ENCODE peak calls at places on chromosomes 4 and X, in ten cellular contexts. One of them, this sample, is unnamed.

GRCh38 chr4:12120968-12121367 is 692.3 kb upstream of the HS3ST1 start:
- DNase-seq in iPS DF 19.7: no peak
- DNase-seq in stimulated activated CD4-positive, alpha-beta T cell treated with anti-CD3 and anti-CD28 coated beads, Interleukin-15, amount 100 ng/mL, for 48 hours: no peak
- DNase-seq in activated naive CD8-positive, alpha-beta T cell treated with anti-CD3 and anti-CD28 coated beads, Interleukin-2, amount 50 U/mL, for 24 hours: no peak
- DNase-seq in dermis microvascular lymphatic vessel endothelial cell: no peak
- DNase-seq in amniotic epithelial cell: no peak
- DNase-seq in Right ventricle myocardium inferior: no peak
- DNase-seq in stimulated activated naive B cell treated with anti-CD40 and anti-IgM and Interleukin-4, amounts not matched to agents 10 μg/mL and 1 μg/mL and 100 μg/mL, for 72 hours: no peak
- DNase-seq in left cardiac atrium: no peak
- DNase-seq in NCI-H2171 treated with DMSO at 0.1 percent for 48 hours: no peak
- DNase-seq in this sample: no peak

GRCh38 chrX:6026484-6026883 is 202.2 kb downstream of the NLGN4X start:
- DNase-seq in iPS DF 19.7: no peak
- DNase-seq in stimulated activated CD4-positive, alpha-beta T cell treated with anti-CD3 and anti-CD28 coated beads, Interleukin-15, amount 100 ng/mL, for 48 hours: no peak
- DNase-seq in activated naive CD8-positive, alpha-beta T cell treated with anti-CD3 and anti-CD28 coated beads, Interleukin-2, amount 50 U/mL, for 24 hours: no peak
- DNase-seq in dermis microvascular lymphatic vessel endothelial cell: no peak
- DNase-seq in amniotic epithelial cell: no peak
- DNase-seq in Right ventricle myocardium inferior: no peak
- DNase-seq in stimulated activated naive B cell treated with anti-CD40 and anti-IgM and Interleukin-4, amounts not matched to agents 10 μg/mL and 1 μg/mL and 100 μg/mL, for 72 hours: no peak
- DNase-seq in left cardiac atrium: no peak
- DNase-seq in NCI-H2171 treated with DMSO at 0.1 percent for 48 hours: no peak
- DNase-seq in this sample: no peak

GRCh38 chr4:47486306-47486705 is 1.2 kb downstream of the ATP10D start:
- DNase-seq in iPS DF 19.7: no peak
- DNase-seq in stimulated activated CD4-positive, alpha-beta T cell treated with anti-CD3 and anti-CD28 coated beads, Interleukin-15, amount 100 ng/mL, for 48 hours: no peak
- DNase-seq in activated naive CD8-positive, alpha-beta T cell treated with anti-CD3 and anti-CD28 coated beads, Interleukin-2, amount 50 U/mL, for 24 hours: no peak
- DNase-seq in dermis microvascular lymphatic vessel endothelial cell: peak
- DNase-seq in amniotic epithelial cell: peak
- DNase-seq in Right ventricle myocardium inferior: no peak
- DNase-seq in stimulated activated naive B cell treated with anti-CD40 and anti-IgM and Interleukin-4, amounts not matched to agents 10 μg/mL and 1 μg/mL and 100 μg/mL, for 72 hours: no peak
- DNase-seq in left cardiac atrium: no peak
- DNase-seq in NCI-H2171 treated with DMSO at 0.1 percent for 48 hours: no peak
- DNase-seq in this sample: peak

GRCh38 chr4:128388352-128388630 is 100.7 kb upstream of the PGRMC2 start:
- DNase-seq in iPS DF 19.7: no peak
- DNase-seq in stimulated activated CD4-positive, alpha-beta T cell treated with anti-CD3 and anti-CD28 coated beads, Interleukin-15, amount 100 ng/mL, for 48 hours: no peak
- DNase-seq in activated naive CD8-positive, alpha-beta T cell treated with anti-CD3 and anti-CD28 coated beads, Interleukin-2, amount 50 U/mL, for 24 hours: no peak
- DNase-seq in dermis microvascular lymphatic vessel endothelial cell: no peak
- DNase-seq in amniotic epithelial cell: no peak
- DNase-seq in Right ventricle myocardium inferior: no peak
- DNase-seq in stimulated activated naive B cell treated with anti-CD40 and anti-IgM and Interleukin-4, amounts not matched to agents 10 μg/mL and 1 μg/mL and 100 μg/mL, for 72 hours: no peak
- DNase-seq in left cardiac atrium: no peak
- DNase-seq in NCI-H2171 treated with DMSO at 0.1 percent for 48 hours: no peak
- DNase-seq in this sample: peak

GRCh38 chrX:129983575-129984131 is 1.2 kb downstream of the BCORL1 start:
- DNase-seq in iPS DF 19.7: no peak
- DNase-seq in stimulated activated CD4-positive, alpha-beta T cell treated with anti-CD3 and anti-CD28 coated beads, Interleukin-15, amount 100 ng/mL, for 48 hours: no peak
- DNase-seq in activated naive CD8-positive, alpha-beta T cell treated with anti-CD3 and anti-CD28 coated beads, Interleukin-2, amount 50 U/mL, for 24 hours: no peak
- DNase-seq in dermis microvascular lymphatic vessel endothelial cell: peak
- DNase-seq in amniotic epithelial cell: no peak
- DNase-seq in Right ventricle myocardium inferior: no peak
- DNase-seq in stimulated activated naive B cell treated with anti-CD40 and anti-IgM and Interleukin-4, amounts not matched to agents 10 μg/mL and 1 μg/mL and 100 μg/mL, for 72 hours: no peak
- DNase-seq in left cardiac atrium: peak
- DNase-seq in NCI-H2171 treated with DMSO at 0.1 percent for 48 hours: no peak
- DNase-seq in this sample: no peak

GRCh38 chr4:152106781-152107321 is 346.0 kb upstream of the GATB start:
- DNase-seq in iPS DF 19.7: no peak
- DNase-seq in stimulated activated CD4-positive, alpha-beta T cell treated with anti-CD3 and anti-CD28 coated beads, Interleukin-15, amount 100 ng/mL, for 48 hours: no peak
- DNase-seq in activated naive CD8-positive, alpha-beta T cell treated with anti-CD3 and anti-CD28 coated beads, Interleukin-2, amount 50 U/mL, for 24 hours: no peak
- DNase-seq in dermis microvascular lymphatic vessel endothelial cell: peak
- DNase-seq in amniotic epithelial cell: no peak
- DNase-seq in Right ventricle myocardium inferior: no peak
- DNase-seq in stimulated activated naive B cell treated with anti-CD40 and anti-IgM and Interleukin-4, amounts not matched to agents 10 μg/mL and 1 μg/mL and 100 μg/mL, for 72 hours: no peak
- DNase-seq in left cardiac atrium: no peak
- DNase-seq in NCI-H2171 treated with DMSO at 0.1 percent for 48 hours: peak
- DNase-seq in this sample: no peak

GRCh38 chr4:42397256-42397634 is at the start of gene SHISA3:
- DNase-seq in iPS DF 19.7: no peak
- DNase-seq in stimulated activated CD4-positive, alpha-beta T cell treated with anti-CD3 and anti-CD28 coated beads, Interleukin-15, amount 100 ng/mL, for 48 hours: no peak
- DNase-seq in activated naive CD8-positive, alpha-beta T cell treated with anti-CD3 and anti-CD28 coated beads, Interleukin-2, amount 50 U/mL, for 24 hours: peak
- DNase-seq in dermis microvascular lymphatic vessel endothelial cell: peak
- DNase-seq in amniotic epithelial cell: no peak
- DNase-seq in Right ventricle myocardium inferior: peak
- DNase-seq in stimulated activated naive B cell treated with anti-CD40 and anti-IgM and Interleukin-4, amounts not matched to agents 10 μg/mL and 1 μg/mL and 100 μg/mL, for 72 hours: no peak
- DNase-seq in left cardiac atrium: peak
- DNase-seq in NCI-H2171 treated with DMSO at 0.1 percent for 48 hours: peak
- DNase-seq in this sample: peak

GRCh38 chr4:76003015-76003414 is 4.3 kb downstream of the CXCL9 start:
- DNase-seq in iPS DF 19.7: no peak
- DNase-seq in stimulated activated CD4-positive, alpha-beta T cell treated with anti-CD3 and anti-CD28 coated beads, Interleukin-15, amount 100 ng/mL, for 48 hours: no peak
- DNase-seq in activated naive CD8-positive, alpha-beta T cell treated with anti-CD3 and anti-CD28 coated beads, Interleukin-2, amount 50 U/mL, for 24 hours: no peak
- DNase-seq in dermis microvascular lymphatic vessel endothelial cell: no peak
- DNase-seq in amniotic epithelial cell: no peak
- DNase-seq in Right ventricle myocardium inferior: no peak
- DNase-seq in stimulated activated naive B cell treated with anti-CD40 and anti-IgM and Interleukin-4, amounts not matched to agents 10 μg/mL and 1 μg/mL and 100 μg/mL, for 72 hours: no peak
- DNase-seq in left cardiac atrium: no peak
- DNase-seq in NCI-H2171 treated with DMSO at 0.1 percent for 48 hours: no peak
- DNase-seq in this sample: no peak

GRCh38 chr4:127249767-127250108 is 383.0 kb upstream of the INTU start:
- DNase-seq in iPS DF 19.7: no peak
- DNase-seq in stimulated activated CD4-positive, alpha-beta T cell treated with anti-CD3 and anti-CD28 coated beads, Interleukin-15, amount 100 ng/mL, for 48 hours: no peak
- DNase-seq in activated naive CD8-positive, alpha-beta T cell treated with anti-CD3 and anti-CD28 coated beads, Interleukin-2, amount 50 U/mL, for 24 hours: no peak
- DNase-seq in dermis microvascular lymphatic vessel endothelial cell: no peak
- DNase-seq in amniotic epithelial cell: no peak
- DNase-seq in Right ventricle myocardium inferior: no peak
- DNase-seq in stimulated activated naive B cell treated with anti-CD40 and anti-IgM and Interleukin-4, amounts not matched to agents 10 μg/mL and 1 μg/mL and 100 μg/mL, for 72 hours: no peak
- DNase-seq in left cardiac atrium: no peak
- DNase-seq in NCI-H2171 treated with DMSO at 0.1 percent for 48 hours: no peak
- DNase-seq in this sample: no peak

GRCh38 chr4:156230151-156230550 is 276.5 kb upstream of the CTSO start:
- DNase-seq in iPS DF 19.7: no peak
- DNase-seq in stimulated activated CD4-positive, alpha-beta T cell treated with anti-CD3 and anti-CD28 coated beads, Interleukin-15, amount 100 ng/mL, for 48 hours: no peak
- DNase-seq in activated naive CD8-positive, alpha-beta T cell treated with anti-CD3 and anti-CD28 coated beads, Interleukin-2, amount 50 U/mL, for 24 hours: no peak
- DNase-seq in dermis microvascular lymphatic vessel endothelial cell: no peak
- DNase-seq in amniotic epithelial cell: peak
- DNase-seq in Right ventricle myocardium inferior: no peak
- DNase-seq in stimulated activated naive B cell treated with anti-CD40 and anti-IgM and Interleukin-4, amounts not matched to agents 10 μg/mL and 1 μg/mL and 100 μg/mL, for 72 hours: no peak
- DNase-seq in left cardiac atrium: no peak
- DNase-seq in NCI-H2171 treated with DMSO at 0.1 percent for 48 hours: no peak
- DNase-seq in this sample: no peak

GRCh38 chr4:180635276-180635675 is 1607.9 kb upstream of the TENM3 start:
- DNase-seq in iPS DF 19.7: no peak
- DNase-seq in stimulated activated CD4-positive, alpha-beta T cell treated with anti-CD3 and anti-CD28 coated beads, Interleukin-15, amount 100 ng/mL, for 48 hours: no peak
- DNase-seq in activated naive CD8-positive, alpha-beta T cell treated with anti-CD3 and anti-CD28 coated beads, Interleukin-2, amount 50 U/mL, for 24 hours: no peak
- DNase-seq in dermis microvascular lymphatic vessel endothelial cell: no peak
- DNase-seq in amniotic epithelial cell: no peak
- DNase-seq in Right ventricle myocardium inferior: no peak
- DNase-seq in stimulated activated naive B cell treated with anti-CD40 and anti-IgM and Interleukin-4, amounts not matched to agents 10 μg/mL and 1 μg/mL and 100 μg/mL, for 72 hours: no peak
- DNase-seq in left cardiac atrium: no peak
- DNase-seq in NCI-H2171 treated with DMSO at 0.1 percent for 48 hours: no peak
- DNase-seq in this sample: no peak

GRCh38 chrX:2449135-2449886 is 51.5 kb downstream of the DHRSX start:
- DNase-seq in iPS DF 19.7: no peak
- DNase-seq in stimulated activated CD4-positive, alpha-beta T cell treated with anti-CD3 and anti-CD28 coated beads, Interleukin-15, amount 100 ng/mL, for 48 hours: no peak
- DNase-seq in activated naive CD8-positive, alpha-beta T cell treated with anti-CD3 and anti-CD28 coated beads, Interleukin-2, amount 50 U/mL, for 24 hours: no peak
- DNase-seq in dermis microvascular lymphatic vessel endothelial cell: no peak
- DNase-seq in amniotic epithelial cell: no peak
- DNase-seq in Right ventricle myocardium inferior: no peak
- DNase-seq in stimulated activated naive B cell treated with anti-CD40 and anti-IgM and Interleukin-4, amounts not matched to agents 10 μg/mL and 1 μg/mL and 100 μg/mL, for 72 hours: no peak
- DNase-seq in left cardiac atrium: no peak
- DNase-seq in NCI-H2171 treated with DMSO at 0.1 percent for 48 hours: no peak
- DNase-seq in this sample: no peak

GRCh38 chr4:108143515-108143914 is 25.2 kb downstream of the LEF1 start:
- DNase-seq in iPS DF 19.7: no peak
- DNase-seq in stimulated activated CD4-positive, alpha-beta T cell treated with anti-CD3 and anti-CD28 coated beads, Interleukin-15, amount 100 ng/mL, for 48 hours: no peak
- DNase-seq in activated naive CD8-positive, alpha-beta T cell treated with anti-CD3 and anti-CD28 coated beads, Interleukin-2, amount 50 U/mL, for 24 hours: no peak
- DNase-seq in dermis microvascular lymphatic vessel endothelial cell: no peak
- DNase-seq in amniotic epithelial cell: no peak
- DNase-seq in Right ventricle myocardium inferior: no peak
- DNase-seq in stimulated activated naive B cell treated with anti-CD40 and anti-IgM and Interleukin-4, amounts not matched to agents 10 μg/mL and 1 μg/mL and 100 μg/mL, for 72 hours: no peak
- DNase-seq in left cardiac atrium: no peak
- DNase-seq in NCI-H2171 treated with DMSO at 0.1 percent for 48 hours: no peak
- DNase-seq in this sample: no peak

GRCh38 chr4:129668092-129668491 is 572.1 kb downstream of the C4orf33 start:
- DNase-seq in iPS DF 19.7: no peak
- DNase-seq in stimulated activated CD4-positive, alpha-beta T cell treated with anti-CD3 and anti-CD28 coated beads, Interleukin-15, amount 100 ng/mL, for 48 hours: no peak
- DNase-seq in activated naive CD8-positive, alpha-beta T cell treated with anti-CD3 and anti-CD28 coated beads, Interleukin-2, amount 50 U/mL, for 24 hours: no peak
- DNase-seq in dermis microvascular lymphatic vessel endothelial cell: no peak
- DNase-seq in amniotic epithelial cell: no peak
- DNase-seq in Right ventricle myocardium inferior: no peak
- DNase-seq in stimulated activated naive B cell treated with anti-CD40 and anti-IgM and Interleukin-4, amounts not matched to agents 10 μg/mL and 1 μg/mL and 100 μg/mL, for 72 hours: no peak
- DNase-seq in left cardiac atrium: no peak
- DNase-seq in NCI-H2171 treated with DMSO at 0.1 percent for 48 hours: no peak
- DNase-seq in this sample: no peak

GRCh38 chr4:70801265-70801809 is 38.4 kb downstream of the GRSF1 start:
- DNase-seq in iPS DF 19.7: no peak
- DNase-seq in stimulated activated CD4-positive, alpha-beta T cell treated with anti-CD3 and anti-CD28 coated beads, Interleukin-15, amount 100 ng/mL, for 48 hours: no peak
- DNase-seq in activated naive CD8-positive, alpha-beta T cell treated with anti-CD3 and anti-CD28 coated beads, Interleukin-2, amount 50 U/mL, for 24 hours: no peak
- DNase-seq in dermis microvascular lymphatic vessel endothelial cell: no peak
- DNase-seq in amniotic epithelial cell: no peak
- DNase-seq in Right ventricle myocardium inferior: no peak
- DNase-seq in stimulated activated naive B cell treated with anti-CD40 and anti-IgM and Interleukin-4, amounts not matched to agents 10 μg/mL and 1 μg/mL and 100 μg/mL, for 72 hours: no peak
- DNase-seq in left cardiac atrium: no peak
- DNase-seq in NCI-H2171 treated with DMSO at 0.1 percent for 48 hours: no peak
- DNase-seq in this sample: no peak

GRCh38 chr4:106687026-106687425 is 318.4 kb upstream of the GIMD1 start:
- DNase-seq in iPS DF 19.7: no peak
- DNase-seq in stimulated activated CD4-positive, alpha-beta T cell treated with anti-CD3 and anti-CD28 coated beads, Interleukin-15, amount 100 ng/mL, for 48 hours: no peak
- DNase-seq in activated naive CD8-positive, alpha-beta T cell treated with anti-CD3 and anti-CD28 coated beads, Interleukin-2, amount 50 U/mL, for 24 hours: no peak
- DNase-seq in dermis microvascular lymphatic vessel endothelial cell: no peak
- DNase-seq in amniotic epithelial cell: peak
- DNase-seq in Right ventricle myocardium inferior: no peak
- DNase-seq in stimulated activated naive B cell treated with anti-CD40 and anti-IgM and Interleukin-4, amounts not matched to agents 10 μg/mL and 1 μg/mL and 100 μg/mL, for 72 hours: no peak
- DNase-seq in left cardiac atrium: no peak
- DNase-seq in NCI-H2171 treated with DMSO at 0.1 percent for 48 hours: no peak
- DNase-seq in this sample: no peak

GRCh38 chr4:102326951-102327350 is 18.3 kb downstream of the SLC39A8 start:
- DNase-seq in iPS DF 19.7: no peak
- DNase-seq in stimulated activated CD4-positive, alpha-beta T cell treated with anti-CD3 and anti-CD28 coated beads, Interleukin-15, amount 100 ng/mL, for 48 hours: no peak
- DNase-seq in activated naive CD8-positive, alpha-beta T cell treated with anti-CD3 and anti-CD28 coated beads, Interleukin-2, amount 50 U/mL, for 24 hours: no peak
- DNase-seq in dermis microvascular lymphatic vessel endothelial cell: no peak
- DNase-seq in amniotic epithelial cell: no peak
- DNase-seq in Right ventricle myocardium inferior: no peak
- DNase-seq in stimulated activated naive B cell treated with anti-CD40 and anti-IgM and Interleukin-4, amounts not matched to agents 10 μg/mL and 1 μg/mL and 100 μg/mL, for 72 hours: no peak
- DNase-seq in left cardiac atrium: no peak
- DNase-seq in NCI-H2171 treated with DMSO at 0.1 percent for 48 hours: no peak
- DNase-seq in this sample: no peak

GRCh38 chr4:76256968-76257367 is 5.4 kb downstream of the FAM47E start:
- DNase-seq in iPS DF 19.7: no peak
- DNase-seq in stimulated activated CD4-positive, alpha-beta T cell treated with anti-CD3 and anti-CD28 coated beads, Interleukin-15, amount 100 ng/mL, for 48 hours: no peak
- DNase-seq in activated naive CD8-positive, alpha-beta T cell treated with anti-CD3 and anti-CD28 coated beads, Interleukin-2, amount 50 U/mL, for 24 hours: no peak
- DNase-seq in dermis microvascular lymphatic vessel endothelial cell: no peak
- DNase-seq in amniotic epithelial cell: no peak
- DNase-seq in Right ventricle myocardium inferior: no peak
- DNase-seq in stimulated activated naive B cell treated with anti-CD40 and anti-IgM and Interleukin-4, amounts not matched to agents 10 μg/mL and 1 μg/mL and 100 μg/mL, for 72 hours: no peak
- DNase-seq in left cardiac atrium: no peak
- DNase-seq in NCI-H2171 treated with DMSO at 0.1 percent for 48 hours: no peak
- DNase-seq in this sample: no peak

GRCh38 chr4:24686866-24687672 is 102.7 kb upstream of the DHX15 start:
- DNase-seq in iPS DF 19.7: no peak
- DNase-seq in stimulated activated CD4-positive, alpha-beta T cell treated with anti-CD3 and anti-CD28 coated beads, Interleukin-15, amount 100 ng/mL, for 48 hours: peak
- DNase-seq in activated naive CD8-positive, alpha-beta T cell treated with anti-CD3 and anti-CD28 coated beads, Interleukin-2, amount 50 U/mL, for 24 hours: peak
- DNase-seq in dermis microvascular lymphatic vessel endothelial cell: peak
- DNase-seq in amniotic epithelial cell: peak
- DNase-seq in Right ventricle myocardium inferior: no peak
- DNase-seq in stimulated activated naive B cell treated with anti-CD40 and anti-IgM and Interleukin-4, amounts not matched to agents 10 μg/mL and 1 μg/mL and 100 μg/mL, for 72 hours: no peak
- DNase-seq in left cardiac atrium: no peak
- DNase-seq in NCI-H2171 treated with DMSO at 0.1 percent for 48 hours: no peak
- DNase-seq in this sample: no peak

GRCh38 chrX:56726609-56727008 is 2.4 kb upstream of the NBDY start:
- DNase-seq in iPS DF 19.7: no peak
- DNase-seq in stimulated activated CD4-positive, alpha-beta T cell treated with anti-CD3 and anti-CD28 coated beads, Interleukin-15, amount 100 ng/mL, for 48 hours: no peak
- DNase-seq in activated naive CD8-positive, alpha-beta T cell treated with anti-CD3 and anti-CD28 coated beads, Interleukin-2, amount 50 U/mL, for 24 hours: no peak
- DNase-seq in dermis microvascular lymphatic vessel endothelial cell: peak
- DNase-seq in amniotic epithelial cell: peak
- DNase-seq in Right ventricle myocardium inferior: no peak
- DNase-seq in stimulated activated naive B cell treated with anti-CD40 and anti-IgM and Interleukin-4, amounts not matched to agents 10 μg/mL and 1 μg/mL and 100 μg/mL, for 72 hours: no peak
- DNase-seq in left cardiac atrium: no peak
- DNase-seq in NCI-H2171 treated with DMSO at 0.1 percent for 48 hours: peak
- DNase-seq in this sample: peak

GRCh38 chr4:82266345-82266744 is 107.4 kb downstream of the HNRNPD start:
- DNase-seq in iPS DF 19.7: no peak
- DNase-seq in stimulated activated CD4-positive, alpha-beta T cell treated with anti-CD3 and anti-CD28 coated beads, Interleukin-15, amount 100 ng/mL, for 48 hours: no peak
- DNase-seq in activated naive CD8-positive, alpha-beta T cell treated with anti-CD3 and anti-CD28 coated beads, Interleukin-2, amount 50 U/mL, for 24 hours: no peak
- DNase-seq in dermis microvascular lymphatic vessel endothelial cell: no peak
- DNase-seq in amniotic epithelial cell: no peak
- DNase-seq in Right ventricle myocardium inferior: no peak
- DNase-seq in stimulated activated naive B cell treated with anti-CD40 and anti-IgM and Interleukin-4, amounts not matched to agents 10 μg/mL and 1 μg/mL and 100 μg/mL, for 72 hours: no peak
- DNase-seq in left cardiac atrium: no peak
- DNase-seq in NCI-H2171 treated with DMSO at 0.1 percent for 48 hours: no peak
- DNase-seq in this sample: no peak

GRCh38 chrX:9966775-9967408 is at the start of gene CLDN34:
- DNase-seq in iPS DF 19.7: no peak
- DNase-seq in stimulated activated CD4-positive, alpha-beta T cell treated with anti-CD3 and anti-CD28 coated beads, Interleukin-15, amount 100 ng/mL, for 48 hours: no peak
- DNase-seq in activated naive CD8-positive, alpha-beta T cell treated with anti-CD3 and anti-CD28 coated beads, Interleukin-2, amount 50 U/mL, for 24 hours: no peak
- DNase-seq in dermis microvascular lymphatic vessel endothelial cell: no peak
- DNase-seq in amniotic epithelial cell: no peak
- DNase-seq in Right ventricle myocardium inferior: no peak
- DNase-seq in stimulated activated naive B cell treated with anti-CD40 and anti-IgM and Interleukin-4, amounts not matched to agents 10 μg/mL and 1 μg/mL and 100 μg/mL, for 72 hours: no peak
- DNase-seq in left cardiac atrium: no peak
- DNase-seq in NCI-H2171 treated with DMSO at 0.1 percent for 48 hours: no peak
- DNase-seq in this sample: no peak

GRCh38 chr4:152719856-152720556 is 40.2 kb upstream of the TMEM154 start:
- DNase-seq in iPS DF 19.7: no peak
- DNase-seq in stimulated activated CD4-positive, alpha-beta T cell treated with anti-CD3 and anti-CD28 coated beads, Interleukin-15, amount 100 ng/mL, for 48 hours: no peak
- DNase-seq in activated naive CD8-positive, alpha-beta T cell treated with anti-CD3 and anti-CD28 coated beads, Interleukin-2, amount 50 U/mL, for 24 hours: no peak
- DNase-seq in dermis microvascular lymphatic vessel endothelial cell: no peak
- DNase-seq in amniotic epithelial cell: no peak
- DNase-seq in Right ventricle myocardium inferior: no peak
- DNase-seq in stimulated activated naive B cell treated with anti-CD40 and anti-IgM and Interleukin-4, amounts not matched to agents 10 μg/mL and 1 μg/mL and 100 μg/mL, for 72 hours: no peak
- DNase-seq in left cardiac atrium: no peak
- DNase-seq in NCI-H2171 treated with DMSO at 0.1 percent for 48 hours: no peak
- DNase-seq in this sample: no peak

GRCh38 chr4:57233391-57233790 is 123.2 kb upstream of the IGFBP7 start:
- DNase-seq in iPS DF 19.7: no peak
- DNase-seq in stimulated activated CD4-positive, alpha-beta T cell treated with anti-CD3 and anti-CD28 coated beads, Interleukin-15, amount 100 ng/mL, for 48 hours: no peak
- DNase-seq in activated naive CD8-positive, alpha-beta T cell treated with anti-CD3 and anti-CD28 coated beads, Interleukin-2, amount 50 U/mL, for 24 hours: no peak
- DNase-seq in dermis microvascular lymphatic vessel endothelial cell: no peak
- DNase-seq in amniotic epithelial cell: peak
- DNase-seq in Right ventricle myocardium inferior: no peak
- DNase-seq in stimulated activated naive B cell treated with anti-CD40 and anti-IgM and Interleukin-4, amounts not matched to agents 10 μg/mL and 1 μg/mL and 100 μg/mL, for 72 hours: no peak
- DNase-seq in left cardiac atrium: no peak
- DNase-seq in NCI-H2171 treated with DMSO at 0.1 percent for 48 hours: no peak
- DNase-seq in this sample: peak

GRCh38 chr4:121989715-121990114 is 37.9 kb upstream of the TRPC3 start:
- DNase-seq in iPS DF 19.7: no peak
- DNase-seq in stimulated activated CD4-positive, alpha-beta T cell treated with anti-CD3 and anti-CD28 coated beads, Interleukin-15, amount 100 ng/mL, for 48 hours: no peak
- DNase-seq in activated naive CD8-positive, alpha-beta T cell treated with anti-CD3 and anti-CD28 coated beads, Interleukin-2, amount 50 U/mL, for 24 hours: no peak
- DNase-seq in dermis microvascular lymphatic vessel endothelial cell: peak
- DNase-seq in amniotic epithelial cell: peak
- DNase-seq in Right ventricle myocardium inferior: no peak
- DNase-seq in stimulated activated naive B cell treated with anti-CD40 and anti-IgM and Interleukin-4, amounts not matched to agents 10 μg/mL and 1 μg/mL and 100 μg/mL, for 72 hours: no peak
- DNase-seq in left cardiac atrium: no peak
- DNase-seq in NCI-H2171 treated with DMSO at 0.1 percent for 48 hours: no peak
- DNase-seq in this sample: no peak

GRCh38 chr4:140046037-140046436 is 107.9 kb downstream of the MAML3 start:
- DNase-seq in iPS DF 19.7: no peak
- DNase-seq in stimulated activated CD4-positive, alpha-beta T cell treated with anti-CD3 and anti-CD28 coated beads, Interleukin-15, amount 100 ng/mL, for 48 hours: no peak
- DNase-seq in activated naive CD8-positive, alpha-beta T cell treated with anti-CD3 and anti-CD28 coated beads, Interleukin-2, amount 50 U/mL, for 24 hours: no peak
- DNase-seq in dermis microvascular lymphatic vessel endothelial cell: no peak
- DNase-seq in amniotic epithelial cell: no peak
- DNase-seq in Right ventricle myocardium inferior: no peak
- DNase-seq in stimulated activated naive B cell treated with anti-CD40 and anti-IgM and Interleukin-4, amounts not matched to agents 10 μg/mL and 1 μg/mL and 100 μg/mL, for 72 hours: no peak
- DNase-seq in left cardiac atrium: no peak
- DNase-seq in NCI-H2171 treated with DMSO at 0.1 percent for 48 hours: no peak
- DNase-seq in this sample: no peak

GRCh38 chr4:185235480-185236154 is 26.2 kb downstream of the SNX25 start:
- DNase-seq in iPS DF 19.7: no peak
- DNase-seq in stimulated activated CD4-positive, alpha-beta T cell treated with anti-CD3 and anti-CD28 coated beads, Interleukin-15, amount 100 ng/mL, for 48 hours: no peak
- DNase-seq in activated naive CD8-positive, alpha-beta T cell treated with anti-CD3 and anti-CD28 coated beads, Interleukin-2, amount 50 U/mL, for 24 hours: no peak
- DNase-seq in dermis microvascular lymphatic vessel endothelial cell: peak
- DNase-seq in amniotic epithelial cell: peak
- DNase-seq in Right ventricle myocardium inferior: no peak
- DNase-seq in stimulated activated naive B cell treated with anti-CD40 and anti-IgM and Interleukin-4, amounts not matched to agents 10 μg/mL and 1 μg/mL and 100 μg/mL, for 72 hours: no peak
- DNase-seq in left cardiac atrium: no peak
- DNase-seq in NCI-H2171 treated with DMSO at 0.1 percent for 48 hours: no peak
- DNase-seq in this sample: peak

GRCh38 chr4:110900206-110900769 is 277.4 kb upstream of the PITX2 start:
- DNase-seq in iPS DF 19.7: no peak
- DNase-seq in stimulated activated CD4-positive, alpha-beta T cell treated with anti-CD3 and anti-CD28 coated beads, Interleukin-15, amount 100 ng/mL, for 48 hours: no peak
- DNase-seq in activated naive CD8-positive, alpha-beta T cell treated with anti-CD3 and anti-CD28 coated beads, Interleukin-2, amount 50 U/mL, for 24 hours: no peak
- DNase-seq in dermis microvascular lymphatic vessel endothelial cell: no peak
- DNase-seq in amniotic epithelial cell: peak
- DNase-seq in Right ventricle myocardium inferior: no peak
- DNase-seq in stimulated activated naive B cell treated with anti-CD40 and anti-IgM and Interleukin-4, amounts not matched to agents 10 μg/mL and 1 μg/mL and 100 μg/mL, for 72 hours: no peak
- DNase-seq in left cardiac atrium: no peak
- DNase-seq in NCI-H2171 treated with DMSO at 0.1 percent for 48 hours: no peak
- DNase-seq in this sample: peak

This sample was measured in mesenchymal stem cell.